ENCODE peak calls at places on chromosome 5, in nine cellular contexts. Y, K, C, N, P, Z, F, A and G are unnamed samples.

GRCh38 chr5:172113036-172113435 is 75.0 kb downstream of the STK10 start:
- DNase-seq in Y (no peak), K (no peak), C (peak), N (peak), P (no peak), Z (no peak), F (no peak), A (no peak), G (peak)

GRCh38 chr5:98556707-98557106 is 216.8 kb upstream of the RGMB start:
- DNase-seq in Y (no peak), K (no peak), C (no peak), N (no peak), P (no peak), Z (peak), F (no peak), A (no peak), G (no peak)

GRCh38 chr5:14451866-14452265 is 129.7 kb upstream of the OTULINL start:
- DNase-seq in Y (peak), K (no peak), C (no peak), N (no peak), P (no peak), Z (no peak), F (no peak), A (no peak), G (no peak)

GRCh38 chr5:76696254-76696653 is 19.7 kb upstream of the F2R start:
- DNase-seq in Y (no peak), K (no peak), C (no peak), N (no peak), P (no peak), Z (peak), F (no peak), A (no peak), G (no peak)

GRCh38 chr5:170434953-170435605 is 45.9 kb upstream of the KCNMB1 start:
- DNase-seq in Y (peak), K (peak), C (peak), N (peak), P (peak), Z (peak), F (peak), A (peak), G (peak)

GRCh38 chr5:56211298-56211865 is 21.7 kb downstream of the ANKRD55 start:
- DNase-seq in Y (no peak), K (no peak), C (no peak), N (no peak), P (peak), Z (peak), F (no peak), A (peak), G (no peak)

GRCh38 chr5:59503223-59503622 is 390.3 kb downstream of the PDE4D start:
- DNase-seq in Y (no peak), K (no peak), C (no peak), N (no peak), P (no peak), Z (no peak), F (no peak), A (no peak), G (no peak)

GRCh38 chr5:74296685-74297084 is 343.8 kb downstream of the ENC1 start:
- DNase-seq in Y (no peak), K (no peak), C (no peak), N (no peak), P (no peak), Z (no peak), F (no peak), A (no peak), G (no peak)

GRCh38 chr5:89327621-89328020 is 444.6 kb upstream of the MEF2C start:
- DNase-seq in Y (no peak), K (no peak), C (no peak), N (no peak), P (no peak), Z (no peak), F (no peak), A (no peak), G (no peak)

GRCh38 chr5:168327019-168327421 is 35.6 kb downstream of the WWC1 start:
- DNase-seq in Y (no peak), K (no peak), C (no peak), N (no peak), P (no peak), Z (peak), F (no peak), A (no peak), G (no peak)

GRCh38 chr5:127875235-127876021 is 172.2 kb downstream of the CCDC192 start:
- DNase-seq in Y (peak), K (no peak), C (no peak), N (peak), P (no peak), Z (peak), F (no peak), A (no peak), G (no peak)

GRCh38 chr5:31761877-31762276 is 122.9 kb downstream of the PDZD2 start:
- DNase-seq in Y (no peak), K (no peak), C (no peak), N (no peak), P (no peak), Z (no peak), F (no peak), A (no peak), G (no peak)

GRCh38 chr5:147860641-147861025 is 17.9 kb upstream of the SCGB3A2 start:
- DNase-seq in Y (no peak), K (no peak), C (no peak), N (no peak), P (no peak), Z (no peak), F (no peak), A (no peak), G (no peak)

GRCh38 chr5:161530700-161531099 is 15.8 kb downstream of the GABRB2 start:
- DNase-seq in Y (no peak), K (no peak), C (no peak), N (no peak), P (no peak), Z (no peak), F (no peak), A (no peak), G (no peak)

GRCh38 chr5:143898914-143899591 is 87.1 kb downstream of the HMHB1 start:
- DNase-seq in Y (no peak), K (no peak), C (no peak), N (no peak), P (no peak), Z (no peak), F (no peak), A (no peak), G (no peak)

GRCh38 chr5:95822408-95823240 is at the start of gene GLRX:
- DNase-seq in Y (peak), K (peak), C (no peak), N (peak), P (peak), Z (peak), F (peak), A (peak), G (peak)

GRCh38 chr5:96094904-96095303 is 133.3 kb upstream of the ELL2 start:
- DNase-seq in Y (no peak), K (no peak), C (no peak), N (no peak), P (no peak), Z (no peak), F (no peak), A (no peak), G (no peak)